ENCODE peak calls at places on chromosome 15, in eight cellular contexts. L is T-cell; H is AG10803; D is foreskin fibroblast; J is fibroblast of lung; O is 8988T; W is activated T-helper 1 cell treated with anti-CD3 and anti-CD28 coated beads, Interleukin-2, amount 50 U/mL, for 16 hours; M is left ventricle myocardium superior. T is an unnamed sample.

GRCh38 chr15:41944313-41944940 is 27.9 kb downstream of the EHD4 start:
- DNase-seq in L (no peak), H (peak; percentile 95), D (peak; percentile 92), J (peak; percentile 89), O (no peak), W (no peak), M (peak; percentile 74), T (no peak)

GRCh38 chr15:52527898-52528464 is 699 bp downstream of the MYO5A start:
- DNase-seq in L (no peak), H (peak; percentile 28), D (peak; percentile 37), J (peak; percentile 28), O (peak; percentile 20), W (peak; percentile 14), M (no peak), T (peak; percentile 32)

GRCh38 chr15:61106886-61107285 is 122.2 kb downstream of the RORA start:
- DNase-seq in L (no peak), H (no peak), D (no peak), J (no peak), O (no peak), W (no peak), M (no peak), T (no peak)

GRCh38 chr15:78810003-78810376 is 1.3 kb downstream of the ADAMTS7 start:
- DNase-seq in L (no peak), H (no peak), D (no peak), J (no peak), O (no peak), W (no peak), M (no peak), T (no peak)

GRCh38 chr15:80561500-80561899 is 133.6 kb upstream of the ABHD17C start:
- DNase-seq in L (no peak), H (peak; percentile 44), D (no peak), J (no peak), O (no peak), W (no peak), M (no peak), T (no peak)

GRCh38 chr15:90001683-90002427 is 731 bp downstream of the ZNF710 start:
- DNase-seq in L (peak; percentile 60), H (peak; percentile 56), D (peak; percentile 51), J (peak; percentile 75), O (peak; percentile 71), W (peak; percentile 55), M (peak; percentile 72), T (peak; percentile 49)

GRCh38 chr15:31470756-31471155 is 144.1 kb downstream of the KLF13 start:
- DNase-seq in L (no peak), H (no peak), D (no peak), J (no peak), O (no peak), W (no peak), M (no peak), T (no peak)

GRCh38 chr15:91844928-91845327 is 8.6 kb upstream of the SLCO3A1 start:
- DNase-seq in L (no peak), H (no peak), D (no peak), J (no peak), O (no peak), W (no peak), M (no peak), T (no peak)

GRCh38 chr15:80669599-80670273 is 25.4 kb upstream of the ABHD17C start:
- DNase-seq in L (no peak), H (peak; percentile 45), D (no peak), J (peak; percentile 33), O (no peak), W (no peak), M (no peak), T (no peak)

GRCh38 chr15:85044251-85044853 is 62.7 kb downstream of the PDE8A start:
- DNase-seq in L (peak; percentile 42), H (peak; percentile 71), D (peak; percentile 51), J (peak; percentile 85), O (no peak), W (no peak), M (no peak), T (peak; percentile 29)

GRCh38 chr15:93614446-93615104 is 525.6 kb upstream of the RGMA start:
- DNase-seq in L (no peak), H (no peak), D (no peak), J (no peak), O (no peak), W (no peak), M (peak; percentile 83), T (no peak)

GRCh38 chr15:83094592-83094991 is 12.9 kb upstream of the TM6SF1 start:
- DNase-seq in L (no peak), H (no peak), D (no peak), J (no peak), O (no peak), W (no peak), M (no peak), T (no peak)

GRCh38 chr15:71790081-71790480 is 20.3 kb upstream of the NR2E3 start:
- DNase-seq in L (no peak), H (no peak), D (peak; percentile 35), J (no peak), O (no peak), W (no peak), M (no peak), T (no peak)

GRCh38 chr15:57171414-57171813 is 204.9 kb upstream of the CGNL1 start:
- DNase-seq in L (no peak), H (peak; percentile 18), D (no peak), J (no peak), O (no peak), W (no peak), M (no peak), T (no peak)

GRCh38 chr15:31472636-31473383 is 146.2 kb downstream of the KLF13 start:
- DNase-seq in L (peak; percentile 55), H (peak; percentile 60), D (peak; percentile 29), J (peak; percentile 48), O (no peak), W (no peak), M (no peak), T (peak; percentile 28)

GRCh38 chr15:32651229-32651837 is 9.8 kb downstream of the SCG5 start:
- DNase-seq in L (no peak), H (peak; percentile 82), D (peak; percentile 61), J (peak; percentile 72), O (peak; percentile 17), W (no peak), M (no peak), T (peak; percentile 19)

GRCh38 chr15:68704496-68705021 is 116.1 kb downstream of the ANP32A start:
- DNase-seq in L (no peak), H (no peak), D (no peak), J (peak; percentile 27), O (no peak), W (no peak), M (peak; percentile 47), T (no peak)

GRCh38 chr15:41806291-41807181 is 21.4 kb upstream of the JMJD7 start:
- DNase-seq in L (no peak), H (no peak), D (no peak), J (no peak), O (no peak), W (no peak), M (peak; percentile 72), T (no peak)

GRCh38 chr15:70314018-70314354 is 216.3 kb upstream of the TLE3 start:
- DNase-seq in L (no peak), H (no peak), D (no peak), J (no peak), O (no peak), W (no peak), M (no peak), T (no peak)

GRCh38 chr15:74240002-74240568 is 4.0 kb downstream of the CCDC33 start:
- DNase-seq in L (no peak), H (peak; percentile 77), D (peak; percentile 62), J (peak; percentile 59), O (peak; percentile 64), W (no peak), M (peak; percentile 92), T (no peak)

GRCh38 chr15:35118987-35119386 is 33.9 kb upstream of the NANOGP8 start:
- DNase-seq in L (no peak), H (no peak), D (no peak), J (no peak), O (no peak), W (no peak), M (no peak), T (no peak)

GRCh38 chr15:60844431-60845174 is 365.7 kb upstream of the ICE2 start:
- DNase-seq in L (peak; percentile 84), H (no peak), D (no peak), J (no peak), O (no peak), W (peak; percentile 30), M (no peak), T (peak; percentile 70)

GRCh38 chr15:39585871-39586301 is 5.0 kb downstream of the THBS1 start:
- DNase-seq in L (no peak), H (peak; percentile 82), D (no peak), J (no peak), O (no peak), W (no peak), M (no peak), T (no peak)

GRCh38 chr15:100121285-100121684 is 220.5 kb downstream of the ADAMTS17 start:
- DNase-seq in L (no peak), H (no peak), D (no peak), J (no peak), O (no peak), W (no peak), M (no peak), T (no peak)

GRCh38 chr15:68601206-68602197 is 22.7 kb downstream of the CORO2B start:
- DNase-seq in L (no peak), H (no peak), D (no peak), J (no peak), O (no peak), W (no peak), M (no peak), T (no peak)

GRCh38 chr15:62822228-62822627 is 220.3 kb upstream of the TPM1 start:
- DNase-seq in L (no peak), H (no peak), D (no peak), J (no peak), O (no peak), W (no peak), M (no peak), T (no peak)

GRCh38 chr15:100926258-100926657 is 7.1 kb downstream of the LRRK1 start:
- DNase-seq in L (no peak), H (no peak), D (no peak), J (no peak), O (no peak), W (no peak), M (no peak), T (no peak)

GRCh38 chr15:51098331-51098619 is 3.6 kb upstream of the TNFAIP8L3 start:
- DNase-seq in L (no peak), H (no peak), D (no peak), J (no peak), O (no peak), W (no peak), M (no peak), T (no peak)

GRCh38 chr15:74378853-74379252 is 11.4 kb upstream of the CYP11A1 start:
- DNase-seq in L (no peak), H (peak; percentile 61), D (no peak), J (no peak), O (no peak), W (no peak), M (no peak), T (peak; percentile 23)

GRCh38 chr15:51917493-51917892 is 54.1 kb downstream of the LEO1 start:
- DNase-seq in L (no peak), H (no peak), D (no peak), J (peak; percentile 42), O (peak; percentile 13), W (no peak), M (no peak), T (no peak)